ENCODE peak calls at places on chromosomes 16 and 17, in seven cellular contexts. S, C, E, O, F, L and D are unnamed samples.

GRCh38 chr16:88760424-88761142 is 24.4 kb downstream of the PIEZO1 start:
- DNase-seq in F (no peak), S (no peak), L (no peak), O (no peak), C (no peak), E (peak), D (no peak)

GRCh38 chr16:70348991-70349390 is 2.3 kb downstream of the DDX19A start:
- DNase-seq in E (no peak), S (no peak), F (no peak), L (no peak), O (no peak), C (no peak), D (no peak)

GRCh38 chr17:68733241-68734176 is 132.3 kb upstream of the FAM20A start:
- DNase-seq in E (peak), F (peak), L (peak), O (peak), C (peak), S (peak), D (peak)

GRCh38 chr17:36661047-36661666 is 59.8 kb downstream of the MRM1 start:
- DNase-seq in S (no peak), C (no peak), O (no peak), E (no peak), L (no peak), F (no peak), D (no peak)

GRCh38 chr17:9928601-9929341 is 23.7 kb upstream of the RCVRN start:
- DNase-seq in E (peak), F (peak), O (peak), C (peak), L (peak), S (peak), D (peak)

GRCh38 chr17:68048996-68049395 is 13.5 kb downstream of the KPNA2 start:
- DNase-seq in S (no peak), L (no peak), F (peak), C (no peak), O (no peak), E (no peak), D (peak)

GRCh38 chr17:45896803-45897693 is 2.7 kb downstream of the MAPT start:
- DNase-seq in F (peak), O (no peak), S (peak), E (no peak), L (peak), C (no peak), D (peak)

GRCh38 chr17:62062313-62062712 is 2.8 kb downstream of the MED13 start:
- DNase-seq in L (peak), S (no peak), O (peak), F (no peak), E (no peak), C (no peak), D (no peak)

GRCh38 chr17:52297230-52298010 is 138.9 kb upstream of the CA10 start:
- DNase-seq in S (no peak), L (no peak), O (no peak), C (no peak), F (no peak), E (peak), D (peak)

GRCh38 chr17:49280918-49281317 is 50.3 kb upstream of the PHOSPHO1 start:
- DNase-seq in E (no peak), F (no peak), C (no peak), S (no peak), L (no peak), O (no peak), D (no peak)

GRCh38 chr16:77383606-77384187 is 51.1 kb downstream of the ADAMTS18 start:
- DNase-seq in S (no peak), F (no peak), L (no peak), O (no peak), C (no peak), E (no peak), D (no peak)

GRCh38 chr17:41629826-41630670 is 5.7 kb upstream of the KRT17 start:
- DNase-seq in F (no peak), E (no peak), L (no peak), S (no peak), O (no peak), C (no peak), D (no peak)

GRCh38 chr17:77709594-77709993 is 248.9 kb upstream of the TNRC6C start:
- DNase-seq in S (no peak), L (no peak), E (no peak), F (peak), C (no peak), O (no peak), D (no peak)

GRCh38 chr16:50265260-50265659 is 1.1 kb upstream of the ADCY7 start:
- DNase-seq in E (no peak), S (no peak), F (no peak), C (no peak), O (peak), L (peak), D (peak)

GRCh38 chr17:34981538-34982241 is 1.4 kb downstream of the LIG3 start:
- DNase-seq in S (no peak), L (peak), F (no peak), E (no peak), O (peak), C (no peak), D (peak)

GRCh38 chr16:81673432-81673831 is 105.7 kb upstream of the PLCG2 start:
- DNase-seq in O (no peak), S (no peak), C (no peak), E (no peak), L (no peak), F (no peak), D (peak)

GRCh38 chr16:69861276-69862030 is 89.7 kb upstream of the CLEC18A start:
- DNase-seq in C (no peak), F (no peak), E (no peak), L (peak), O (peak), S (no peak), D (no peak)

GRCh38 chr17:67033613-67034012 is 10.7 kb upstream of the CACNG1 start:
- DNase-seq in S (no peak), C (no peak), O (no peak), L (no peak), E (no peak), F (no peak), D (no peak)

GRCh38 chr16:31351246-31351936 is 3.6 kb upstream of the ITGAX start:
- DNase-seq in S (no peak), E (no peak), F (no peak), O (no peak), L (no peak), C (no peak), D (no peak)

GRCh38 chr17:2700491-2701141 is 10.9 kb downstream of the CLUH start:
- DNase-seq in S (no peak), O (no peak), L (no peak), C (no peak), F (peak), E (no peak), D (no peak)

GRCh38 chr16:64736887-64737286 is 385.0 kb downstream of the CDH11 start:
- DNase-seq in E (no peak), F (no peak), L (no peak), S (no peak), C (no peak), O (no peak), D (no peak)

GRCh38 chr17:9273334-9274118 is 252.2 kb downstream of the NTN1 start:
- DNase-seq in F (no peak), S (no peak), L (no peak), E (no peak), C (no peak), O (peak), D (no peak)

GRCh38 chr17:41639492-41640473 is 15.4 kb upstream of the KRT17 start:
- DNase-seq in O (peak), L (no peak), F (no peak), S (no peak), E (no peak), C (no peak), D (no peak)

GRCh38 chr17:38873646-38874380 is 4.0 kb downstream of the LASP1 start:
- DNase-seq in C (no peak), S (no peak), F (peak), O (no peak), E (no peak), L (no peak), D (no peak)

GRCh38 chr17:72571813-72572396 is 451.1 kb downstream of the SOX9 start:
- DNase-seq in E (no peak), O (no peak), L (no peak), C (no peak), F (no peak), S (no peak), D (peak)

GRCh38 chr16:60142991-60143705 is 1409.0 kb upstream of the GOT2 start:
- DNase-seq in F (no peak), C (no peak), O (no peak), L (no peak), E (no peak), S (no peak), D (peak)

GRCh38 chr17:76529224-76529642 is 8.3 kb downstream of the CYGB start:
- DNase-seq in F (no peak), E (no peak), S (no peak), O (peak), L (peak), C (no peak), D (no peak)

GRCh38 chr16:19549688-19550087 is 5.8 kb upstream of the VPS35L start:
- DNase-seq in E (no peak), S (no peak), C (no peak), F (no peak), O (no peak), L (no peak), D (no peak)
- H3K18ac ChIP-seq in E (no peak), S (no peak), C (no peak), F (no peak), O (no peak), L (no peak), D (no peak)

GRCh38 chr17:57549996-57550395 is 195.1 kb downstream of the CCDC182 start:
- DNase-seq in S (no peak), C (no peak), E (no peak), O (no peak), L (no peak), F (no peak), D (no peak)

GRCh38 chr17:57549468-57549867 is 195.6 kb downstream of the CCDC182 start:
- DNase-seq in L (no peak), S (no peak), C (no peak), O (no peak), E (no peak), F (no peak), D (no peak)

GRCh38 chr17:57551321-57552079 is 193.6 kb downstream of the CCDC182 start:
- DNase-seq in C (no peak), L (no peak), O (no peak), F (no peak), S (no peak), E (no peak), D (no peak)

GRCh38 chr17:57552114-57552601 is 192.9 kb downstream of the CCDC182 start:
- DNase-seq in L (peak), E (no peak), F (peak), C (no peak), S (no peak), O (no peak), D (peak)

DNA sequence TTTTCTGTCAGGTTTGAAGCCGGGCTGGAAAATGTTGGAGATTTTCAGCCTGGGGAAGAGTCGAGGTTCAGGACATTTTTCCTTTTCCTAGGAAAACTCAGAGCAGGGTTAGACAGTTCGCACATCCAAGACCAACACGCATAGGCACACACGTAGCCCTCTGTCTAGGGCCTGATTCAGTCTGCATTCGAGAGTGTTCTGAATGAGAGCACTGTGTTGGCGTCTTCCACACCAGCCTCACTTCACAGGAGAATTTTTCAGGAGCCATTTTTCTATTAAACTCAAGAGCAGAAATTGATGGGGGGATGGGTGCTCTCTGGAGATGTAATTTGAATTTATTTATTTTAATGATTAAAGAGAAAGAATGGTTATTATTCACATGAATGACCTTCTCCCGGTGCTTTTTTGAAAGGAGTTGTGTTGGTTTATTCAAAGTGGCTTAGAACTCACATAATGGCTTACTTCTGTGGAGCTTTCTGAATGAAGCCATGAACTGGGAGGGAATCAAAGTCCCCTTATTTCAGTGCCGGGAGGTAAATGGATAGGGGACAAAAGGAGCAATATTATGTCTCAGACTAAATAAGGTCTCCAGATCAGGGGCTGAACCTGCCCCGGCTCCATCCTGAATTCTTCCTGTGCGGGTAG is 194.3 kb downstream of the CCDC182 start:
- DNase-seq in C (no peak), E (no peak), S (no peak), O (no peak), F (no peak), L (no peak), D (no peak)
- H3K4me2 ChIP-seq in C (no peak), E (no peak), S (no peak), O (no peak), F (no peak), L (no peak), D (no peak)

DNA sequence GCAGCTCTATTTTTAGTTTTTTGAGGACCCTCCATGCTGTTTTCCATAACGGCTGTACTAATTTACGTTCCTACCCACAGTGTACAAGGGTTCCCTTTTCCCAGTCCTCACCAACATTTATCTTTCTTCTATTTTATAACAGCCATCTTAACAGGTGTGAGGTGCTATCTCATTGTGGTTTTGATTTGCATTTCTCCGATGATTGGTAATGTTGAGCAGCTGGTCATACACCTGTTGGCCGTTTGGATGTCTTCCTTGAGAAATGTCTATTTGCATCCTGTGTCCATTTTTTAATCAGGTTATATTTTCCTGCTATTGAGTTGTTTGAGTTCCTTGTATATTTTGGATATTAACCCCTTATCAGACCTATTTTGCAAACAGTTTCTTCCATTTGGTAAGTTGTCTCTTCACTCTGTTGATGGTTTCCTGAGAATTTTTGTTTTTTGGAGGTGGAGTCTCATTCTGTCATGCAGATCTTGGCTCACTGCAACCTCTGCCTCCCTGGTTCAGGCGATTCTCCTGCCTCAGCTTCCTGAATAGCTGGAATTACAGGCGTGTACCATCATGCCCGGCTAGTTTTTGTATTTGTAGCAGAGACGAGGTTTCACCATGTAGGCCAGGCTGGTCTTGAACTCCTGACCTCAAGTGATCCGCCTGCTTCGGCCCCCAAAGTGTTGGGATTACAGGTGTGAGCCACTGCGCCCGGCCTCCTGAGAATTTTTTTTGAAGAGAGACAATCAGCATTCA is 279.6 kb downstream of the SNX29 start:
- DNase-seq in F (no peak), C (no peak), L (no peak), S (no peak), E (no peak), O (no peak), D (no peak)
- H2BK5ac ChIP-seq in F (no peak), C (no peak), L (no peak), S (no peak), E (no peak), O (no peak), D (no peak)

GRCh38 chr17:3906881-3907280 is 9.4 kb downstream of the P2RX1 start:
- DNase-seq in F (no peak), S (no peak), O (no peak), L (no peak), E (no peak), C (no peak), D (no peak)

GRCh38 chr17:3911271-3912053 is 4.8 kb downstream of the P2RX1 start:
- DNase-seq in C (no peak), F (peak), O (no peak), L (no peak), S (no peak), E (no peak), D (peak)

GRCh38 chr17:3910420-3911270 is 5.6 kb downstream of the P2RX1 start:
- DNase-seq in C (no peak), L (no peak), S (no peak), E (no peak), O (no peak), F (no peak), D (no peak)

GRCh38 chr17:3907483-3908216 is 8.6 kb downstream of the P2RX1 start:
- DNase-seq in O (no peak), F (peak), E (no peak), S (no peak), C (no peak), L (no peak), D (peak)

DNA sequence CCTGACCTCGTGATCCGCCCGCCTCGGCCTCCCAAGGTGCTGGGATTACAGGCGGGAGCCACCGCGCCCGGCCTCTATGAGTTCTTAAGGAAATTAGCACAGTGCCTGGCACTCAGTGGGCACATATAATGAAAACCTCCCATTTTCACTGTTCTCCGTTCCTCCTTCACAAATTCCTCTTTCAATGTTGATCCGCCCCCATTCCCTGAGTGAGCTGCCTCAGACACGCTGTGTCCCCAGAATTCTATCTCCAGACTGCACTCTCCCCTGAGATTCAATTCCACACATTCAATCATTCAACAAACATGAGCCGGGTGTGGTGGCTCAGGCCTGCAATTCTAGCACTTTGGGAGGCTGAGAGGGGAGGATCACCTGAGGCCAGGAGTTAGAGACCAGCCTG is 7.0 kb downstream of the P2RX1 start:
- DNase-seq in E (no peak), O (no peak), C (no peak), F (no peak), S (no peak), L (no peak), D (no peak)
- H3K18ac ChIP-seq in E (no peak), O (no peak), C (no peak), F (no peak), S (no peak), L (no peak), D (no peak)

DNA sequence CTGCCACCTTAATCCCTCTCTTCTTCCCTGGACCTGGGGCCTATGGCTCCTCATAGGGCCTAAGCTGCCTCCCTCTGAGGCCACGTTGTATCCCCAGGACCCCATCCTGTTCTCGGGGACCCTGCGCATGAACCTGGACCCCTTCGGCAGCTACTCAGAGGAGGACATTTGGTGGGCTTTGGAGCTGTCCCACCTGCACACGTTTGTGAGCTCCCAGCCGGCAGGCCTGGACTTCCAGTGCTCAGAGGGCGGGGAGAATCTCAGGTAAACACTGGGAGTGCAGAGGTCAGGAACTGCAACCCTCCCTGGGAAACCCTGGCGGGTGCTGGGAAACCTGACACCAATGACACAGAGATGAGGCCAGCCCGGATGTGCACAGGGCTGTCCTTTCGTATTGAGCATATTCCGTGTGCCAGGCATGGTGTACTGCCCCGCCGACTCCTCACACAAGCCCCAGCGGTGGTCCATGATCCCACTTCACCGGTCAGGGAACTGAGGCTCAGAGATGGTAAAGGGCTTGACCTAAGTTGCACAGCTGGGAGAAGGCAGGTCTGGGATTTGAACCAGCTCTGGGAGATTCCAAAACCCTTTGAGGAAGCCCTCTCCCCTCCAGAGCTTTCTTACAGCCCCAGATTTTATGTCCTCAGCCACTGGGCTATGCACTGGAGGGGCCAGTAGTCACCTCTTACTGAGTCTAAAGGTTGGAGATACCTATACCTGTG is 22.9 kb downstream of the ANKRD40 start:
- DNase-seq in L (no peak), F (no peak), C (no peak), O (no peak), S (no peak), E (peak), D (peak)
- H3K4me2 ChIP-seq in L (no peak), F (no peak), C (no peak), O (no peak), S (no peak), E (no peak), D (no peak)

GRCh38 chr16:29024280-29024679 is 39.4 kb downstream of the LAT start:
- DNase-seq in E (no peak), L (no peak), F (no peak), S (no peak), C (no peak), O (no peak), D (no peak)

GRCh38 chr16:29023279-29024278 is 38.7 kb downstream of the LAT start:
- DNase-seq in E (peak), C (no peak), S (no peak), L (peak), O (peak), F (no peak), D (no peak)

GRCh38 chr16:29025218-29025617 is 40.4 kb downstream of the LAT start:
- DNase-seq in O (no peak), S (no peak), E (no peak), L (no peak), C (no peak), F (no peak), D (peak)

GRCh38 chr16:29021471-29021870 is 36.6 kb downstream of the LAT start:
- DNase-seq in O (no peak), E (no peak), F (no peak), L (no peak), S (no peak), C (no peak), D (no peak)

GRCh38 chr16:29022196-29022595 is 37.3 kb downstream of the LAT start:
- DNase-seq in S (no peak), O (no peak), E (no peak), C (no peak), F (no peak), L (no peak), D (no peak)
- H2BK5ac ChIP-seq in S (no peak), O (no peak), E (no peak), C (no peak), F (no peak), L (no peak), D (no peak)